ENCODE peak calls at places on chromosomes 2 and 18, in six cellular contexts. E is GM06990; S is T-helper 9 cell; O is brain microvascular endothelial cell; U is cardiac muscle cell; N is activated CD8-positive, alpha-beta memory T cell treated with anti-CD3 and anti-CD28 coated beads, Interleukin-2, amount 10 ng/mL, durations not matched to agents 7 days and 5 days. T is an unnamed sample.

GRCh38 chr18:13548944-13549878 is 177.1 kb downstream of the FAM210A start:
- DNase-seq in E (no peak), S (no peak), O (no peak), U (no peak), N (peak; percentile 8), T (no peak)

GRCh38 chr18:56861244-56861643 is 210.1 kb downstream of the WDR7 start:
- DNase-seq in E (no peak), S (no peak), O (no peak), U (no peak), N (no peak), T (no peak)

GRCh38 chr2:203469554-203469953 is 65.5 kb downstream of the RAPH1 start:
- DNase-seq in E (no peak), S (no peak), O (no peak), U (no peak), N (no peak), T (no peak)

GRCh38 chr2:98730851-98731708 is at the start of gene MGAT4A:
- DNase-seq in E (peak; percentile 77), S (peak; percentile 77), O (no peak), U (peak; percentile 47), N (peak; percentile 83), T (no peak)

GRCh38 chr2:69190743-69191425 is 177.9 kb downstream of the ANTXR1 start:
- DNase-seq in E (no peak), S (no peak), O (no peak), U (no peak), N (no peak), T (peak; percentile 42)

GRCh38 chr2:1132328-1132964 is 181.8 kb downstream of the SNTG2 start:
- DNase-seq in E (no peak), S (no peak), O (no peak), U (no peak), N (no peak), T (no peak)

GRCh38 chr2:175854149-175854548 is 147.9 kb downstream of the LNPK start:
- DNase-seq in E (no peak), S (no peak), O (no peak), U (no peak), N (no peak), T (no peak)

GRCh38 chr2:14492920-14493503 is 139.5 kb upstream of the LRATD1 start:
- DNase-seq in E (no peak), S (no peak), O (peak; percentile 36), U (no peak), N (no peak), T (no peak)

GRCh38 chr2:240465268-240465764 is 29.9 kb downstream of the GPC1 start:
- DNase-seq in E (peak; percentile 9), S (no peak), O (no peak), U (no peak), N (peak; percentile 38), T (peak; percentile 43)

GRCh38 chr18:76687271-76688006 is 134.9 kb upstream of the ZNF236 start:
- DNase-seq in E (no peak), S (no peak), O (peak; percentile 26), U (no peak), N (peak; percentile 60), T (no peak)

GRCh38 chr2:96330407-96330806 is 5.2 kb upstream of the NCAPH start:
- DNase-seq in E (no peak), S (no peak), O (no peak), U (peak; percentile 74), N (no peak), T (no peak)

GRCh38 chr2:68766378-68766845 is 31.8 kb downstream of the ARHGAP25 start:
- DNase-seq in E (no peak), S (peak; percentile 47), O (peak; percentile 26), U (peak; percentile 93), N (peak; percentile 89), T (no peak)

GRCh38 chr2:231655494-231656408 is 52.6 kb upstream of the PTMA start:
- DNase-seq in E (no peak), S (no peak), O (no peak), U (peak; percentile 16), N (no peak), T (no peak)

GRCh38 chr2:40160730-40161129 is 291.2 kb downstream of the SLC8A1 start:
- DNase-seq in E (no peak), S (no peak), O (no peak), U (no peak), N (no peak), T (no peak)

GRCh38 chr2:239898292-239898925 is 126.7 kb downstream of the NDUFA10 start:
- DNase-seq in E (no peak), S (no peak), O (no peak), U (no peak), N (peak; percentile 26), T (no peak)

GRCh38 chr18:61901334-61901986 is 8.7 kb upstream of the RNF152 start:
- DNase-seq in E (peak; percentile 15), S (peak; percentile 21), O (no peak), U (peak; percentile 72), N (peak; percentile 57), T (peak; percentile 58)

GRCh38 chr2:231530099-231531085 is at the start of gene NMUR1:
- DNase-seq in E (peak; percentile 79), S (peak; percentile 69), O (no peak), U (peak; percentile 47), N (peak; percentile 82), T (no peak)

GRCh38 chr2:226791487-226792081 is 8.0 kb downstream of the IRS1 start:
- DNase-seq in E (peak; percentile 89), S (peak; percentile 89), O (peak; percentile 73), U (peak; percentile 89), N (peak; percentile 93), T (peak; percentile 91)

GRCh38 chr2:188414869-188415753 is 123.4 kb downstream of the GULP1 start:
- DNase-seq in E (no peak), S (no peak), O (no peak), U (peak; percentile 11), N (no peak), T (no peak)